ENCODE peak calls at places on chromosomes 13 and 19, in eight cellular contexts. O, I, K, F, D, Y, W and S are unnamed samples.

GRCh38 chr19:11381535-11382369 is 2.4 kb downstream of the EPOR start:
- DNase-seq in O (peak), I (peak), K (peak), F (no peak), D (peak), Y (no peak), W (no peak), S (peak)

GRCh38 chr13:51844862-51845573 is at the start of gene TMEM272:
- DNase-seq in O (peak), I (peak), K (no peak), F (no peak), D (peak), Y (no peak), W (peak), S (peak)

GRCh38 chr19:18853755-18854427 is 22.1 kb downstream of the UPF1 start:
- DNase-seq in O (no peak), I (no peak), K (no peak), F (no peak), D (no peak), Y (no peak), W (no peak), S (no peak)

GRCh38 chr13:37485766-37486165 is 112.8 kb downstream of the POSTN start:
- DNase-seq in O (no peak), I (no peak), K (no peak), F (no peak), D (no peak), Y (no peak), W (no peak), S (peak)

GRCh38 chr19:5713228-5713627 is 6.7 kb downstream of the LONP1 start:
- DNase-seq in O (no peak), I (no peak), K (no peak), F (no peak), D (no peak), Y (no peak), W (no peak), S (no peak)

GRCh38 chr19:41515054-41515652 is 60.8 kb upstream of the CEACAM21 start:
- DNase-seq in O (no peak), I (no peak), K (no peak), F (no peak), D (no peak), Y (no peak), W (no peak), S (no peak)

GRCh38 chr13:52447815-52448552 is 2.5 kb downstream of the VPS36 start:
- DNase-seq in O (no peak), I (no peak), K (no peak), F (no peak), D (no peak), Y (no peak), W (no peak), S (peak)

GRCh38 chr19:42092350-42092749 is 16.4 kb downstream of the ZNF574 start:
- DNase-seq in O (peak), I (peak), K (peak), F (no peak), D (no peak), Y (no peak), W (no peak), S (peak)

GRCh38 chr13:49098198-49098597 is 121.9 kb upstream of the MLNR start:
- DNase-seq in O (no peak), I (no peak), K (no peak), F (no peak), D (peak), Y (peak), W (no peak), S (peak)

GRCh38 chr13:113493315-113493951 is 2.9 kb upstream of the DCUN1D2 start:
- DNase-seq in O (peak), I (no peak), K (no peak), F (no peak), D (no peak), Y (peak), W (no peak), S (peak)